ENCODE peak calls at places on chromosome 9, in four cellular contexts. Y is endothelial cell; O is stimulated activated naive CD8-positive, alpha-beta T cell treated with anti-CD3 and anti-CD28 coated beads, Interleukin-15, Interleukin-2, amounts not matched to agents 100 U/mL and 50 U/mL, for 24 hours; M is omental fat pad. R is an unnamed sample.

GRCh38 chr9:27664136-27664819 is 91.0 kb upstream of the C9orf72 start:
- DNase-seq in O (no peak), Y (no peak), M (no peak), R (no peak)

GRCh38 chr9:16921855-16922254 is 51.4 kb upstream of the BNC2 start:
- DNase-seq in Y (no peak), M (no peak), O (no peak), R (no peak)

GRCh38 chr9:3526903-3527652 is 1.3 kb upstream of the RFX3 start:
- DNase-seq in O (no peak), M (peak; percentile 23), Y (no peak), R (peak; percentile 12)

GRCh38 chr9:4308482-4308881 is 8.6 kb upstream of the GLIS3 start:
- DNase-seq in O (no peak), M (no peak), Y (no peak), R (no peak)

GRCh38 chr9:110742741-110743371 is 74.3 kb downstream of the MUSK start:
- DNase-seq in O (no peak), Y (no peak), M (no peak), R (no peak)

GRCh38 chr9:135074354-135075233 is 12.9 kb upstream of the OLFM1 start:
- DNase-seq in Y (no peak), O (no peak), M (no peak), R (no peak)

GRCh38 chr9:114908796-114909448 is 21.5 kb downstream of the TNFSF8 start:
- DNase-seq in M (no peak), Y (no peak), O (peak; percentile 46), R (no peak)

GRCh38 chr9:114037961-114038723 is 40.0 kb downstream of the AMBP start:
- DNase-seq in M (no peak), O (no peak), Y (no peak), R (no peak)

GRCh38 chr9:99731950-99732349 is 89.7 kb upstream of the NR4A3 start:
- DNase-seq in O (no peak), M (no peak), Y (no peak), R (no peak)

GRCh38 chr9:459491-460444 is 245.1 kb downstream of the DOCK8 start:
- DNase-seq in M (no peak), Y (no peak), O (no peak), R (no peak)

GRCh38 chr9:114287763-114288232 is 35.1 kb upstream of the ORM1 start:
- DNase-seq in Y (no peak), M (peak; percentile 20), O (no peak), R (no peak)

GRCh38 chr9:131214931-131215330 is 61.4 kb downstream of the FAM78A start:
- DNase-seq in M (no peak), Y (peak; percentile 20), O (no peak), R (no peak)

R was measured in HuH-7.5.